ENCODE peak calls at places on chromosome 16, in six cellular contexts. O is iPS DF 6.9; C is AML-193; S is effector memory CD4-positive, alpha-beta T cell; H is pons; V is endothelial cell. P is an unnamed sample.
A peak's percentile ranks its signal among the peaks of the same experiment; 100 is the strongest.

GRCh38 chr16:1870365-1871082 is 1.4 kb downstream of the MEIOB start:
- DNase-seq in V (no peak), H (no peak), O (no peak), C (no peak), S (no peak), P (no peak)

GRCh38 chr16:85185701-85186100 is 73.4 kb upstream of the CIBAR2 start:
- DNase-seq in O (no peak), C (no peak), V (no peak), S (no peak), H (no peak), P (no peak)

GRCh38 chr16:50002190-50002589 is 22.8 kb upstream of the CNEP1R1 start:
- DNase-seq in H (no peak), S (no peak), O (no peak), C (no peak), V (no peak), P (no peak)

GRCh38 chr16:30399435-30400186 is 4.4 kb downstream of the ZNF48 start:
- DNase-seq in O (no peak), H (no peak), V (no peak), C (no peak), S (no peak), P (no peak)

GRCh38 chr16:75204410-75204758 is 2.6 kb downstream of the CTRB2 start:
- DNase-seq in V (no peak), H (no peak), S (no peak), C (no peak), O (no peak), P (no peak)

GRCh38 chr16:78608305-78608776 is 508.9 kb downstream of the WWOX start:
- DNase-seq in H (no peak), C (no peak), S (no peak), O (no peak), V (no peak), P (no peak)

GRCh38 chr16:4323845-4324478 is 8.1 kb downstream of the GLIS2 start:
- DNase-seq in S (no peak), V (peak; percentile 36), H (no peak), O (no peak), C (no peak), P (no peak)

GRCh38 chr16:47029724-47030123 is 56.2 kb upstream of the DNAJA2 start:
- DNase-seq in O (no peak), V (no peak), H (no peak), S (no peak), C (no peak), P (no peak)

GRCh38 chr16:26667271-26667703 is 399.4 kb upstream of the C16orf82 start:
- DNase-seq in O (peak; percentile 16), V (no peak), C (no peak), S (no peak), H (no peak), P (no peak)

GRCh38 chr16:11452746-11453344 is 107.6 kb downstream of the RMI2 start:
- DNase-seq in S (no peak), V (no peak), H (no peak), O (no peak), C (no peak), P (no peak)

GRCh38 chr16:65075877-65076276 is 46.0 kb downstream of the CDH11 start:
- DNase-seq in V (no peak), C (no peak), H (no peak), S (no peak), O (no peak), P (no peak)

GRCh38 chr16:24670623-24671454 is 58.6 kb upstream of the TNRC6A start:
- DNase-seq in O (no peak), C (no peak), S (no peak), V (no peak), H (peak; percentile 89), P (no peak)

GRCh38 chr16:31365131-31365865 is 10.3 kb downstream of the ITGAX start:
- DNase-seq in C (no peak), O (no peak), S (no peak), H (no peak), V (no peak), P (no peak)

GRCh38 chr16:1895068-1895467 is 23.1 kb upstream of the MEIOB start:
- DNase-seq in O (no peak), V (no peak), H (no peak), C (no peak), S (no peak), P (no peak)